ENCODE peak calls at places on chromosomes 11 and 22, in four cellular contexts. R is NCI-H345, P is Kasumi-1, G is IMR-90. J is an unnamed sample.

GRCh38 chr11:19922689-19923035 is 210.0 kb downstream of the NAV2 start:
- DNase-seq in R (no peak), P (no peak), G (peak; percentile 50), J (no peak)

GRCh38 chr11:65078151-65078550 is 5.7 kb downstream of the CDCA5 start:
- DNase-seq in R (peak; percentile 46), P (peak; percentile 9), G (peak; percentile 17), J (peak; percentile 81)

GRCh38 chr11:15006139-15006759 is 34.1 kb upstream of the CALCA start:
- DNase-seq in R (peak; percentile 46), P (peak; percentile 72), G (peak; percentile 46), J (no peak)

GRCh38 chr11:47136921-47137320 is 39.8 kb downstream of the ARFGAP2 start:
- DNase-seq in R (no peak), P (no peak), G (no peak), J (no peak)

GRCh38 chr11:121655481-121656332 is 202.9 kb upstream of the SORL1-AS1 start:
- DNase-seq in R (peak; percentile 82), P (peak; percentile 69), G (peak; percentile 99), J (peak; percentile 82)

GRCh38 chr22:22955276-22955798 is 67.7 kb downstream of the IGLL5 start:
- DNase-seq in R (no peak), P (no peak), G (no peak), J (no peak)

GRCh38 chr11:77409046-77409445 is 64.8 kb downstream of the PAK1 start:
- DNase-seq in R (no peak), P (no peak), G (no peak), J (no peak)

GRCh38 chr11:1336836-1337646 is 27.6 kb upstream of the TOLLIP start:
- DNase-seq in R (peak; percentile 30), P (no peak), G (no peak), J (peak; percentile 48)

GRCh38 chr22:28012811-28013460 is 93.9 kb upstream of the PITPNB start:
- DNase-seq in R (no peak), P (no peak), G (no peak), J (no peak)

GRCh38 chr22:30968924-30969531 is at the start of gene TUG1:
- DNase-seq in R (peak; percentile 96), P (peak; percentile 92), G (peak; percentile 98), J (peak; percentile 97)

GRCh38 chr11:124394408-124394807 is 4.4 kb downstream of the OR8B3 start:
- DNase-seq in R (no peak), P (no peak), G (peak; percentile 47), J (no peak)

GRCh38 chr11:42536961-42537360 is 774.8 kb upstream of the API5 start:
- DNase-seq in R (no peak), P (no peak), G (no peak), J (no peak)

GRCh38 chr22:19167106-19167869 is 11.2 kb downstream of the SLC25A1 start:
- DNase-seq in R (no peak), P (no peak), G (no peak), J (no peak)